ENCODE peak calls at places on chromosomes 7 and 10, in five cellular contexts. W is substantia nigra, C is skeletal muscle cell, L is thoracic aorta, O is ELR. P is an unnamed sample.

GRCh38 chr7:46606771-46607170 is 685.7 kb upstream of the IGFBP3 start:
- DNase-seq in W (no peak), C (no peak), L (no peak), O (no peak), P (no peak)

GRCh38 chr7:133845005-133845404 is 282.1 kb upstream of the LRGUK start:
- DNase-seq in W (no peak), C (no peak), L (no peak), O (no peak), P (no peak)

GRCh38 chr10:125192005-125192404 is 31.6 kb upstream of the CTBP2 start:
- DNase-seq in W (no peak), C (no peak), L (no peak), O (no peak), P (no peak)

GRCh38 chr10:60448246-60448645 is 58.6 kb upstream of the ANK3 start:
- DNase-seq in W (no peak), C (no peak), L (no peak), O (no peak), P (no peak)

GRCh38 chr7:148588891-148589215 is 1.7 kb upstream of the C7orf33 start:
- DNase-seq in W (no peak), C (no peak), L (no peak), O (no peak), P (no peak)

GRCh38 chr10:47037654-47038425 is 126.6 kb downstream of the PTPN20 start:
- DNase-seq in W (no peak), C (no peak), L (no peak), O (no peak), P (no peak)

GRCh38 chr7:154383045-154383444 is 330.8 kb downstream of the DPP6 start:
- DNase-seq in W (no peak), C (no peak), L (no peak), O (no peak), P (no peak)

GRCh38 chr7:146772581-146772980 is 656.0 kb downstream of the CNTNAP2 start:
- DNase-seq in W (no peak), C (no peak), L (no peak), O (no peak), P (no peak)

GRCh38 chr10:98467506-98468318 is 21.0 kb upstream of the HPS1 start:
- DNase-seq in W (no peak), C (peak; percentile 41), L (no peak), O (peak; percentile 89), P (peak; percentile 33)

GRCh38 chr10:8705415-8705814 is 650.9 kb downstream of the GATA3 start:
- DNase-seq in W (no peak), C (no peak), L (no peak), O (no peak), P (no peak)

GRCh38 chr7:32586291-32587221 is 91.3 kb downstream of the AVL9 start:
- DNase-seq in W (no peak), C (peak; percentile 95), L (no peak), O (peak; percentile 84), P (peak; percentile 70)